ENCODE peak calls at places on chromosomes 11 and 22, in four cellular contexts. B, W, J and C are unnamed samples.
A peak's percentile ranks its signal among the peaks of the same experiment; 100 is the strongest.

GRCh38 chr22:35591696-35592417 is 25.3 kb downstream of the MB start:
- DNase-seq in J (no peak), B (no peak), W (no peak), C (no peak)

GRCh38 chr11:127506647-127507046 is 506.1 kb upstream of the KIRREL3 start:
- DNase-seq in W (no peak), B (no peak), J (no peak), C (no peak)

GRCh38 chr11:85052636-85053035 is 574.5 kb downstream of the DLG2 start:
- DNase-seq in J (no peak), W (no peak), B (no peak), C (no peak)

GRCh38 chr11:10109836-10110235 is 184.2 kb downstream of the SBF2 start:
- DNase-seq in B (peak; percentile 88), J (no peak), W (no peak), C (no peak)

GRCh38 chr11:123841189-123841588 is 35.0 kb upstream of the OR6M1 start:
- DNase-seq in B (no peak), J (no peak), W (no peak), C (no peak)

GRCh38 chr22:30893434-30894370 is 74.9 kb downstream of the MORC2 start:
- DNase-seq in B (no peak), J (no peak), W (no peak), C (no peak)

GRCh38 chr11:96188625-96189006 is 154.4 kb downstream of the MAML2 start:
- DNase-seq in J (no peak), W (no peak), B (no peak), C (no peak)

GRCh38 chr22:41725510-41726110 is 26.3 kb downstream of the MEI1 start:
- DNase-seq in J (no peak), W (no peak), B (no peak), C (peak; percentile 24)

GRCh38 chr22:30943368-30943767 is 25.2 kb downstream of the MORC2 start:
- DNase-seq in B (no peak), W (no peak), J (no peak), C (no peak)

GRCh38 chr11:111631666-111632039 is 29.4 kb downstream of the SIK2 start:
- DNase-seq in J (no peak), W (no peak), B (peak; percentile 63), C (no peak)

GRCh38 chr22:29715705-29716104 is 4.1 kb upstream of the CABP7 start:
- DNase-seq in B (no peak), J (no peak), W (no peak), C (no peak)

GRCh38 chr11:68763181-68763721 is 11.9 kb upstream of the TESMIN start:
- DNase-seq in B (no peak), W (no peak), J (no peak), C (no peak)

GRCh38 chr22:48513929-48514328 is 1313.7 kb downstream of the BRD1 start:
- DNase-seq in B (no peak), W (no peak), J (no peak), C (no peak)
- TF ChIP-seq CTCF in B (no peak), W (no peak), J (no peak), C (no peak)

GRCh38 chr22:44067033-44067432 is 42.9 kb downstream of the PARVB start:
- DNase-seq in W (no peak), B (no peak), J (no peak), C (no peak)
- TF ChIP-seq CTCF in W (no peak), B (no peak), J (no peak), C (no peak)

DNA sequence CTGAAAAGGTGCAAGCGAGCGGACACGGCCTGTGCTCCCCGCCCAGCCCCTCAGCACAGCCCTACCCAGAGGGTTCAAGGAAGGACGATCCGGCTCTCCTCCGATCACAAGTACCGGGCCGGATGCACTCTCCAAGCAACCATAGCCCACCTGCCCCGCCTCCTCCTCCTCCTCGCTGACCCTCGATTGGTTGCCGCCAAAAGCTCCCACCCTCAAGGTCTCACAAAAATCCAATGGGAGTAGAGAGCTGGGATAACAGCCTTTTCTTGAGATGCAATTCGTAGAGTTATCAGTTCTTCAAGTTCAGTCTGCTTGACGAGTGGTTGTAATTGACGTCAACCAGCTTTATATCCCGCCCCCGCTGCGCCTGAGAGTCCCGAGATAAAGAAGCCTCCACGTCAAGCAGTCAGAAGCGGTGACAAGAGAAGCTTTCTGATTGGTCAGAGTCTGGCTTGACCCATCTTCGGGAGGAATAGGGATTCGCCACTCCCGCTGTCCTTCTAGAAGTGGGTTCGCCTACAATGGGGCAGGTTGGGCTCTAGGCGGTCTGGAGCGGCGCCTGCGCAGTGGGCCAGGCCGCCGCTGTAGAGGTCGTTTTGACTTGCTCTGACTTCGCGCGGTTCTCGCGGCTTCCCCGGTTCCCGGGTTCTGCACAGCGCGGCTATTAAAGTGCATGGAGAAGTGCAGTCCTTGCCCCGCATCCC is at the start of gene IFT27:
- DNase-seq in W (peak; percentile 100), B (peak; percentile 100), J (peak; percentile 94), C (peak; percentile 99)
- TF ChIP-seq CTCF in W (no peak), B (no peak), J (no peak), C (no peak)

DNA sequence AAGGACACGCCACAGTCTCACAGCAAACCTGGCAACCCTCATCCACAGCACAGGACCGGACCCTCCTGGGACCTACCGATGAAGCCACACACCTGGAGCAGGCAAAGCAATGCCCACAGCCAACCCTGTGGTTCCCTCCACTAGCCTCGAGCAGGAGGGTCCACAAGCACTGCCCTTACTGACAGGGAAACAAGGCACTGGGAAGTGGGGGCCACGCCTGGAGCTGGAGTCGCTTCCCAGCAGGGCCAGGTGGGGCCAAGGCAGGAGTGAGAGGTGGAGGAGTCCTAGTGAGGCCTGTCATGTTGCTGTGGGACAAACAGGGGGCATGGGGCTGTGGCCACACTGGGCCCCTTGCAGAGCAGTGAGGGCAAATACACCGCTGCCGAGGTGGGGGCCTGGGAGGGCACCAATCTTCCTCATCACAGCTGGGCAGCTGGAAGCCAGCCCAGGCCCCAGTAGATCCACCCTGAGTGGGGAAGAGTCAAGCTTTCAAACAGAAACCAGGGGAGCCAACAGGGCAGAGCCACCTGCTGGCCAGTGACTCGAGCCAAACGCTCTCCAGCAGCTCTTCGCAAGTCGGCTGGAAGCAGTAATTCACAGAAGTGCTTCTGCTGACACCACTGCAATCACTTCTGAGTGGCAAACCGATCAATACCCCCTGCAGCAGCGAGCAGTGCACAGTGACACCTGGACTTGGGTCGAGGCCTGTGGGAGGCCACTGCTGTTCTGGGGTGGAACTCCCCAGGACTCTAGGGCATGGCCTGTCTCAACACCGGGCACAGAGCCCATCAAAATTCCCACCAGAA is 13.7 kb downstream of the SULT4A1 start:
- DNase-seq in J (peak; percentile 50), B (no peak), W (no peak), C (peak; percentile 36)
- TF ChIP-seq CTCF in J (no peak), B (peak; percentile 65), W (peak; percentile 76), C (no peak)

DNA sequence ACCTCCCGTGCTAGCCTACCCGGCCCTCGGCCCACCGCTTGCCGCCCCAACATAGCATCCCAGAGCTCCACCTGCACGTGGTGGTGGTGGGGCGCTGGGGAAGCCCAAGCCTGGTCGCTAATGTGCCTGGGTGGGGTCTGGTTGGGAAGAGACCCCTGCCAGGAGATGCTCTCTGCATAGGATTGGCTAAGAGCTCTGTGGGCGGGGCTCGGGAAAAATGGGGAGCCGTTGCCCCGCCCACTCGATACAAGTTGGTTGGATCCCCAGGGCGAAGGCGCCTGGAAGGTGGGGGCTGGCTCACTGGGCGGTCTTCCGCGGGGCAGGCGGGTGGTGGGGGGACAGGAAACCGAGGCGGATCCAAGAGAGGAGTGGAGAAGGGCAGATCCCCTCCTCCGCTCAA is 7.6 kb downstream of the LRRC10B start:
- DNase-seq in W (no peak), B (no peak), J (no peak), C (no peak)
- TF ChIP-seq CTCF in W (no peak), B (no peak), J (no peak), C (no peak)

DNA sequence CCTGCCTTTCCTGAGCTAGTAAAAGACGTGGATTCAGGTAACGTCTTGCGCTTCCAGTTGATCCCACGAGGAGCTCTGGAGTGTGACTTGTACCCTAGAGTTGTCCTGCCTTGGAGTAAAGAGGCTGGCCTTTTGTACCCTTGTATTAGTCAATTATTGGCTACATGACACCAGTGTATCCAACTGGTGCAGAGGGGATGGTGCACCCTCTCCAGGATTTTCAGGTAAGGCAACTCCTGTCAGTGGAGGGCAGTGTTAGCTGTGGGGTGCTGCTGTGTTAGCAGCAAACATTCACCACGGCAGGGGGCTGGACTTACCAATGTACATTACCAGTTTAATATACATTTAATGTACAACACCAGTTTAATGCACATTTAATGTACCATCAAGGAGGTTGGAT is 233.5 kb downstream of the MIAT start:
- DNase-seq in W (no peak), B (no peak), J (no peak), C (no peak)
- TF ChIP-seq CTCF in W (no peak), B (no peak), J (no peak), C (no peak)

DNA sequence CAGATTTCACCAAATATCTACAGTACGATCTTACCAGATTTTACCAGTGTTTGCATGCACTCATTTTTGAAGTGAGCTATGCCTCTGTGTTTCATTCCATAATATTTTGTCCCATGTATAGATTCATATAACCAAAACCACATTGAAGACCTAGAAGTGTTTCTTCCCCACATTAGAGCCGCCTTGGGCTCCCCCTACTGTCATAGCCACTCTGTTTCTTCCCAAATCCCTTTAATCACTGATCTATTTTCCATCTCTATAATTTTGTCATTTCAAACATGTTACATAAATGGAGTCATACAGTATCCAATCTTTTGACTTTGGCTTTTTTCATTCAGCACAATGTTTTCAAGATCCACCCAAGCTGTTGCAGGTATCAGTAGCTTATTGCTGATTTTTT is 12.7 kb downstream of the MRGPRX3 start:
- DNase-seq in J (no peak), W (no peak), B (no peak), C (no peak)
- TF ChIP-seq CTCF in J (no peak), W (peak; percentile 39), B (peak; percentile 5), C (no peak)

DNA sequence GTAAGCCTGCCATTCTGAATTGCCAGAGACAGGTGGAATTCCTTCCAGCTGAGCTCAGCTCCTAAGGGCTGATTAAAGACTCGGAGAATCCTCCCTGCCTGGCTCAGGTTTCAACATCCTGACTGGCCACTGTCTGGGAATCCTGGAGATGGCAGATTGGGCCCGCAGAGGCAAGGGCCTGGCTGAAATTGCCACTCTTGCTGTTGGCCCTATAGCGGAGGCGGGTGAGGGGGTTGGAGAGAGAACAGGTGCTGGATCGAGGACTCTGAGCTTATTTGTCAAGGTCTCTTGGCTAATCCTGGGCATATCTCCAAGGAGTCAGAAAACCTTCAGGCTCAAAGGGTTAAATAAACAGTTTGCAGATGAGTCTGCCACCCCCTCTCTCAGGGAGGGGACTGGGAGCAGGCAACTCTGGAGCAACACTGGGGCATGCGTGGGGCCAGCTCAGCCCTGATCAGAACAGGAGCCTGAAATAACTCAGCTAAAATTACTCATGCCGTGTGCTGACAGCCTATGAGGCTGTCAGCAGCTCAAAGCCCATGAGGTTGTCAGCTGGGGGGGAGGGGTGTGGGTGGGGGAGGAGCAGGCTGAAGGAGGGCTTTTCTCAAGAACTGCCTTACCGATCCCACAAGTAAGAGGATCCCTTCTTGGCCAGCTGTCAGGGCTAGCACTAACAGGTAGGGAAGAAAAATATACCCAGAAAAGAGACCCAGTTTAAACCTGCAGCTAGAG is 14.7 kb upstream of the MFRP start:
- DNase-seq in W (peak; percentile 96), J (no peak), B (peak; percentile 46), C (no peak)
- TF ChIP-seq CTCF in W (no peak), J (no peak), B (no peak), C (no peak)